ENCODE peak calls at places on chromosome 22, in nine cellular contexts. Z, I, S, B, L, D, M, A and W are unnamed samples.

GRCh38 chr22:44577391-44578114 is 79.5 kb upstream of the RTL6 start:
- DNase-seq in D (no peak), I (no peak), A (no peak), B (peak; percentile 67), Z (no peak), M (no peak), L (no peak), S (no peak), W (no peak)

GRCh38 chr22:44360686-44361381 is 48.1 kb upstream of the SHISAL1 start:
- DNase-seq in M (peak; percentile 75), I (peak; percentile 64), S (no peak), A (peak; percentile 92), B (no peak), L (peak; percentile 72), D (no peak), Z (no peak), W (peak; percentile 90)

GRCh38 chr22:46008836-46009596 is 32.1 kb upstream of the WNT7B start:
- DNase-seq in Z (no peak), A (no peak), B (no peak), S (no peak), L (no peak), I (peak; percentile 51), D (no peak), M (peak; percentile 42), W (no peak)

GRCh38 chr22:45599836-45600577 is 71.6 kb upstream of the ATXN10 start:
- DNase-seq in S (no peak), B (no peak), M (no peak), L (no peak), A (no peak), D (no peak), I (no peak), Z (no peak), W (no peak)

GRCh38 chr22:27386186-27386585 is 415.4 kb downstream of the MN1 start:
- DNase-seq in M (no peak), S (no peak), I (no peak), Z (no peak), A (peak; percentile 58), B (peak; percentile 65), L (no peak), D (no peak), W (no peak)

GRCh38 chr22:17994424-17995108 is 29.8 kb downstream of the MICAL3 start:
- DNase-seq in S (peak; percentile 76), I (peak; percentile 73), M (no peak), Z (no peak), A (no peak), D (no peak), L (no peak), B (no peak), W (no peak)

GRCh38 chr22:27412866-27413445 is 388.6 kb downstream of the MN1 start:
- DNase-seq in M (no peak), I (peak; percentile 44), Z (no peak), L (no peak), B (no peak), S (no peak), A (no peak), D (no peak), W (no peak)

GRCh38 chr22:44642096-44642644 is 59.8 kb upstream of the PRR5 start:
- DNase-seq in A (no peak), Z (no peak), B (no peak), I (no peak), S (no peak), M (no peak), L (no peak), D (no peak), W (no peak)

GRCh38 chr22:30457964-30458363 is 13.9 kb downstream of the SEC14L3 start:
- DNase-seq in Z (no peak), A (no peak), M (peak; percentile 8), S (no peak), I (no peak), B (no peak), L (no peak), D (no peak), W (no peak)

GRCh38 chr22:30459206-30460052 is 12.4 kb downstream of the SEC14L3 start:
- DNase-seq in D (no peak), B (no peak), M (no peak), A (no peak), I (no peak), L (peak; percentile 11), S (no peak), Z (peak; percentile 72), W (no peak)

GRCh38 chr22:30452861-30453260 is 19.0 kb downstream of the SEC14L3 start:
- DNase-seq in M (no peak), B (no peak), I (no peak), Z (no peak), A (no peak), L (no peak), D (no peak), S (no peak), W (no peak)

GRCh38 chr22:30453731-30454510 is 17.9 kb downstream of the SEC14L3 start:
- DNase-seq in I (no peak), Z (peak; percentile 14), D (no peak), S (no peak), B (no peak), L (peak; percentile 23), A (no peak), M (no peak), W (no peak)
- TF ChIP-seq CTCF in I (no peak), Z (no peak), D (no peak), S (no peak), B (peak; percentile 32), L (no peak), A (no peak), M (no peak), W (no peak)

GRCh38 chr22:50695421-50696250 is 23.0 kb downstream of the SHANK3 start:
- DNase-seq in L (no peak), D (no peak), M (no peak), Z (no peak), A (no peak), I (peak; percentile 50), S (no peak), B (no peak), W (no peak)

GRCh38 chr22:50696251-50696798 is 23.7 kb downstream of the SHANK3 start:
- DNase-seq in A (no peak), D (no peak), Z (no peak), L (no peak), B (no peak), S (no peak), I (peak; percentile 54), M (no peak), W (no peak)

GRCh38 chr22:50698546-50698945 is 25.9 kb downstream of the SHANK3 start:
- DNase-seq in L (no peak), B (no peak), I (peak; percentile 68), Z (no peak), A (no peak), M (no peak), D (no peak), S (no peak), W (no peak)

GRCh38 chr22:50697667-50698506 is 25.3 kb downstream of the SHANK3 start:
- DNase-seq in I (peak; percentile 61), B (no peak), Z (peak; percentile 24), A (no peak), D (no peak), L (no peak), M (no peak), S (no peak), W (no peak)

GRCh38 chr22:50696799-50697561 is 24.4 kb downstream of the SHANK3 start:
- DNase-seq in D (no peak), I (peak; percentile 70), A (no peak), L (peak; percentile 41), M (no peak), Z (peak; percentile 72), B (no peak), S (no peak), W (no peak)
- TF ChIP-seq CTCF in D (peak; percentile 35), I (no peak), A (no peak), L (no peak), M (peak; percentile 79), Z (peak; percentile 73), B (peak; percentile 77), S (no peak), W (peak; percentile 30)

DNA sequence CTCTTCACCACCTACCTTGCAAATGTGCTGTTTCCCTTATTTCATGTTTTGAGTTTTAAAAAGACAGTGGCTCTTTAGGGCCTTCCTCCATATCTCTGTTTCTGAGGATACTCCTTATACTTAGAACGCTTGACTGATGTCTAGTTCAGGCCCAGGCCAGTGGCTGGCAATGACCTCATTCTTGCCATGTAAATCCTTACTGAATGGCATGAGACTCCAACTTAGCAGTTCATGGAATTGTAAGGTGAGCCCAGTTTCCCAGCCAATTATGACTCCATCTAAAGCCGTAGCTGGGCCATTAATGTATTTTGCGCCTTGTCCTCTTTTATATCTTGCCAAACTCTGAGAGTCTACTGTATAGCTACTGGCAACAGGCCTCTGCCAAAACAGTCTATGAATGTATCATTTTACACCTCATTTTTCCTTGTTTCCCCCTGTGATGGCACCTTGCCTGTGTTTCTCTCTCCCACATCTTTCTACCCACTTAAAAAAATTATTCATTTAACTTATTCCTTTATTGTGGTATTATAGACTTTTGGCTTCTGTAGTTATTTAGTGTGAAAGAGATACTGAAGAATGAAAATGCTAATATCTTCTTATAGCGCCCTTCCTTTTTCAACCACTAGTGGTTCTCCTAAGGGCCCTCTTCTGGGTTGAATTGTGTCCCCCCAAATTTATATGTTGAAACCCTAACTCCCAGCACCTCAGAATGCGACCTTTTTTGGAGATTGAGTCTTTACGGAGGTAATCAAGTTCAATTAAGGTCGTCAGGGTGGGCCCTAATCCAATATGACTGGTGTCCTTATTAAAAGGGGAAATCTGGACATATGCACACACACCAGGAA is 67.4 kb downstream of the ZNRF3 start:
- DNase-seq in Z (no peak), I (no peak), M (no peak), S (no peak), B (no peak), L (no peak), A (no peak), D (no peak), W (no peak)
- TF ChIP-seq CTCF in Z (no peak), I (no peak), M (peak; percentile 43), S (no peak), B (peak; percentile 63), L (no peak), A (no peak), D (no peak), W (no peak)

GRCh38 chr22:36386900-36387663 is 685 bp downstream of the MYH9 start:
- DNase-seq in D (peak; percentile 80), L (peak; percentile 59), B (no peak), Z (no peak), S (peak; percentile 80), I (peak; percentile 98), A (peak; percentile 88), M (no peak), W (no peak)

GRCh38 chr22:36383110-36383581 is 4.6 kb downstream of the MYH9 start:
- DNase-seq in A (no peak), I (peak; percentile 85), D (no peak), S (peak; percentile 61), M (peak; percentile 82), Z (no peak), B (no peak), L (peak; percentile 50), W (peak; percentile 98)

GRCh38 chr22:36385491-36386350 is 2.0 kb downstream of the MYH9 start:
- DNase-seq in I (peak; percentile 81), A (peak; percentile 87), B (no peak), L (peak; percentile 79), Z (no peak), S (peak; percentile 78), D (no peak), M (peak; percentile 70), W (no peak)

GRCh38 chr22:36386351-36386899 is 1.3 kb downstream of the MYH9 start:
- DNase-seq in B (no peak), Z (no peak), S (peak; percentile 61), D (no peak), A (no peak), I (peak; percentile 89), L (peak; percentile 57), M (peak; percentile 40), W (no peak)

DNA sequence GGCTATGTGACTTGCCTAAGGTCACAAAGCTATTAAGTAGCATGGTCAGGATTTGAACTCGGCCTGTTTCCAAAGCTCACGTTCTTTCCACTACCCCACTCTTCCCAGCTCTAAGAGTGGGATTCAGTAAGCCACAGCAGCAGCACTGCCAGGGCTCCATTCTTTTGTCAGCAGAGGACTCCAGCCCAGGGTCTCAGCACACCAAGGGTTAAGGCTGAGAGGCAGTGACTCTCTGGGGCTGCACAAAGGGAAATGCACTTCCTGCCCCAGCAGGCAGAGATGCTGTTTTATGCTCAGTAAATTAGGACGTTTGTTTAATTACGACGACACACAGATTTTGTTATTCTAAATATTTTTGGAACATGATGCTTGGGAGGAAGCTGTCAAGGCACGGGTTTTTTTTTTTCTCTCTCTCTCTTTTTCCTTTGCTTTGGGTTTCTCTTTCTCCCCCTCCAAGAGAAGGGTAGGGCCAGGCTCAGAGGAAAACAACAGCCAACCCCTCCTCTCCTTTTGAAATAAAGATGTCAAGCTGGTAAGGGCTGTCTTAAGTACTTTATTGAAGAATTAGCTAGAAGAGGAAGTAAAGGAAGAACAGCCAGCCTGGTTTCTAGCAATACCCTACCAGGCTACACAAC is 2.9 kb downstream of the MYH9 start:
- DNase-seq in D (no peak), I (no peak), Z (no peak), M (no peak), A (no peak), L (no peak), S (peak; percentile 60), B (no peak), W (no peak)
- TF ChIP-seq CTCF in D (no peak), I (no peak), Z (no peak), M (no peak), A (no peak), L (no peak), S (no peak), B (peak; percentile 57), W (no peak)